ENCODE peak calls at places on chromosomes 4 and X, in nine cellular contexts. B is NCI-H345; O is iris pigment epithelial cell; V is activated CD4-positive, CD25-positive, alpha-beta regulatory T cell; Q is glutamatergic neuron; I is amniotic stem cell; K is neuronal stem cell; C is D341Med; G is activated T-cell treated with anti-CD3 and anti-CD28 coated beads for 1 hour. W is an unnamed sample.

GRCh38 chr4:103915224-103915869 is 195.6 kb upstream of the TACR3 start:
- DNase-seq in B (peak), O (peak), V (no peak), Q (no peak), I (no peak), K (no peak), C (peak), G (no peak), W (no peak)

GRCh38 chr4:47519239-47519883 is 34.3 kb downstream of the ATP10D start:
- DNase-seq in B (no peak), O (peak), V (no peak), Q (no peak), I (no peak), K (no peak), C (no peak), G (no peak), W (no peak)

GRCh38 chr4:152075253-152075928 is 314.6 kb upstream of the GATB start:
- DNase-seq in B (no peak), O (no peak), V (no peak), Q (no peak), I (no peak), K (no peak), C (no peak), G (no peak), W (no peak)

GRCh38 chr4:100017627-100018310 is 67.7 kb upstream of the H2AZ1 start:
- DNase-seq in B (no peak), O (peak), V (no peak), Q (no peak), I (no peak), K (no peak), C (no peak), G (no peak), W (no peak)

GRCh38 chr4:54192811-54193210 is 36.3 kb upstream of the PDGFRA start:
- DNase-seq in B (no peak), O (no peak), V (no peak), Q (no peak), I (no peak), K (no peak), C (no peak), G (no peak), W (no peak)

GRCh38 chr4:42048394-42048793 is 58.1 kb downstream of the SLC30A9 start:
- DNase-seq in B (no peak), O (peak), V (no peak), Q (no peak), I (peak), K (no peak), C (no peak), G (no peak), W (no peak)

GRCh38 chr4:7901274-7901845 is 38.3 kb downstream of the AFAP1 start:
- DNase-seq in B (no peak), O (peak), V (no peak), Q (peak), I (no peak), K (no peak), C (no peak), G (no peak), W (no peak)

GRCh38 chr4:16136321-16136720 is 52.5 kb upstream of the PROM1 start:
- DNase-seq in B (no peak), O (no peak), V (no peak), Q (no peak), I (no peak), K (no peak), C (no peak), G (no peak), W (no peak)

GRCh38 chr4:108165601-108166000 is 3.1 kb downstream of the LEF1 start:
- DNase-seq in B (no peak), O (no peak), V (no peak), Q (no peak), I (no peak), K (no peak), C (no peak), G (no peak), W (no peak)

GRCh38 chrX:65706041-65706828 is 38.8 kb downstream of the MSN start:
- DNase-seq in B (no peak), O (peak), V (peak), Q (no peak), I (no peak), K (no peak), C (no peak), G (no peak), W (no peak)

GRCh38 chr4:156609421-156609820 is 362.2 kb downstream of the PDGFC start:
- DNase-seq in B (no peak), O (no peak), V (no peak), Q (no peak), I (no peak), K (no peak), C (no peak), G (no peak), W (peak)

GRCh38 chr4:87409420-87409939 is 12.9 kb upstream of the NUDT9 start:
- DNase-seq in B (no peak), O (no peak), V (no peak), Q (no peak), I (no peak), K (no peak), C (no peak), G (no peak), W (no peak)

GRCh38 chrX:136453771-136454170 is 34.0 kb upstream of the BRS3 start:
- DNase-seq in B (peak), O (no peak), V (no peak), Q (no peak), I (no peak), K (no peak), C (no peak), G (no peak), W (no peak)

GRCh38 chr4:138090145-138090917 is 151.8 kb downstream of the SLC7A11 start:
- DNase-seq in B (peak), O (peak), V (no peak), Q (peak), I (peak), K (peak), C (peak), G (peak), W (peak)

GRCh38 chr4:89324671-89325070 is 17.1 kb upstream of the GPRIN3 start:
- DNase-seq in B (no peak), O (peak), V (no peak), Q (no peak), I (no peak), K (no peak), C (no peak), G (no peak), W (no peak)

GRCh38 chr4:188434686-188435085 is 295.4 kb downstream of the TRIML1 start:
- DNase-seq in B (no peak), O (no peak), V (no peak), Q (no peak), I (no peak), K (no peak), C (no peak), G (no peak), W (no peak)

GRCh38 chrX:3227526-3227925 is 118.9 kb downstream of the MXRA5 start:
- DNase-seq in B (no peak), O (no peak), V (no peak), Q (no peak), I (no peak), K (no peak), C (no peak), G (no peak), W (no peak)

GRCh38 chrX:68234171-68234910 is 199.0 kb downstream of the OPHN1 start:
- DNase-seq in B (no peak), O (no peak), V (no peak), Q (no peak), I (no peak), K (peak), C (no peak), G (no peak), W (no peak)

GRCh38 chrX:11103006-11103405 is 8.1 kb upstream of the HCCS start:
- DNase-seq in B (no peak), O (no peak), V (no peak), Q (no peak), I (no peak), K (no peak), C (no peak), G (no peak), W (no peak)

W was measured in head of caudate nucleus.